ENCODE peak calls at places on chromosomes 12 and 14, in ten cellular contexts. M is fibroblast of lung, I is kidney, W is suprapubic skin, K is astrocyte of the spinal cord, U is prostate gland, Y is thoracic aorta, Z is lower lobe of right lung, D is heart right ventricle, Q is GM23338. A is an unnamed sample.
A peak's percentile ranks its signal among the peaks of the same experiment; 100 is the strongest.

GRCh38 chr12:110199360-110200123 is 75.4 kb downstream of the IFT81 start:
- DNase-seq in D (no peak), W (no peak), I (no peak), K (peak; percentile 85), M (peak; percentile 65), Q (peak; percentile 65), U (no peak), Y (no peak), Z (no peak), A (peak; percentile 60)

GRCh38 chr12:17579148-17580026 is 510.6 kb downstream of the RERGL start:
- DNase-seq in W (no peak), I (no peak), K (no peak), Y (no peak), Q (peak; percentile 24), U (no peak), D (no peak), M (no peak), Z (no peak), A (no peak)

GRCh38 chr12:32024884-32025599 is 65.8 kb downstream of the RESF1 start:
- DNase-seq in K (no peak), U (no peak), Y (no peak), M (no peak), Q (no peak), D (no peak), I (no peak), Z (no peak), W (peak; percentile 15), A (no peak)

GRCh38 chr14:95445676-95446075 is 70.8 kb downstream of the SYNE3 start:
- DNase-seq in K (no peak), D (no peak), Q (no peak), I (no peak), U (no peak), M (no peak), W (no peak), Z (no peak), Y (no peak), A (no peak)

GRCh38 chr14:90393966-90394365 is 2.9 kb upstream of the CALM1 start:
- DNase-seq in M (no peak), K (no peak), I (no peak), Q (no peak), W (no peak), Y (no peak), U (no peak), Z (no peak), D (no peak), A (no peak)

GRCh38 chr12:72271741-72272661 is at the start of gene TRHDE:
- DNase-seq in I (peak; percentile 80), Y (no peak), K (peak; percentile 76), W (peak; percentile 78), Q (peak; percentile 86), U (no peak), Z (peak; percentile 68), M (peak; percentile 71), D (peak; percentile 23), A (peak; percentile 47)

GRCh38 chr12:50390284-50390683 is 6.1 kb downstream of the FAM186A start:
- DNase-seq in I (no peak), D (no peak), Y (no peak), W (no peak), K (peak; percentile 82), Z (no peak), Q (no peak), M (peak; percentile 73), U (no peak), A (peak; percentile 95)

GRCh38 chr12:105270671-105271255 is 34.8 kb upstream of the APPL2 start:
- DNase-seq in Y (no peak), I (no peak), U (no peak), Q (no peak), K (no peak), M (no peak), D (no peak), W (no peak), Z (no peak), A (no peak)

GRCh38 chr12:130787445-130788410 is 51.3 kb downstream of the STX2 start:
- DNase-seq in W (no peak), D (no peak), K (peak; percentile 76), Y (no peak), U (no peak), M (peak; percentile 49), Q (peak; percentile 79), I (no peak), Z (no peak), A (no peak)

GRCh38 chr12:114668151-114668891 is 15.7 kb downstream of the TBX3 start:
- DNase-seq in D (peak; percentile 81), W (peak; percentile 92), Y (peak; percentile 19), K (peak; percentile 86), Z (peak; percentile 73), Q (peak; percentile 93), I (peak; percentile 91), U (peak; percentile 94), M (peak; percentile 84), A (peak; percentile 79)

GRCh38 chr12:64088431-64089349 is 133.4 kb downstream of the KICS2 start:
- DNase-seq in M (peak; percentile 92), W (no peak), U (peak; percentile 71), D (no peak), Y (no peak), K (peak; percentile 93), I (no peak), Q (peak; percentile 75), Z (no peak), A (peak; percentile 94)

GRCh38 chr14:34718750-34719304 is 4.4 kb upstream of the CFL2 start:
- DNase-seq in M (peak; percentile 49), Z (no peak), D (no peak), K (peak; percentile 9), Y (no peak), Q (no peak), U (no peak), I (no peak), W (no peak), A (peak; percentile 67)

GRCh38 chr12:117790198-117790597 is 178.6 kb downstream of the KSR2 start:
- DNase-seq in D (no peak), W (no peak), M (no peak), K (no peak), U (no peak), Q (peak; percentile 67), I (no peak), Z (no peak), Y (no peak), A (no peak)

GRCh38 chr12:27083861-27084271 is 1.5 kb upstream of the C12orf71 start:
- DNase-seq in Y (no peak), U (no peak), Z (no peak), Q (peak; percentile 74), I (no peak), D (no peak), W (no peak), M (peak; percentile 80), K (peak; percentile 67), A (peak; percentile 71)

GRCh38 chr14:23056956-23057756 is at the start of gene CDH24:
- DNase-seq in U (peak; percentile 70), I (peak; percentile 89), W (peak; percentile 86), D (peak; percentile 76), M (peak; percentile 58), Q (peak; percentile 86), K (peak; percentile 68), Z (peak; percentile 79), Y (no peak), A (peak; percentile 55)

GRCh38 chr12:122106891-122107660 is 28.5 kb downstream of the MLXIP start:
- DNase-seq in M (peak; percentile 37), Y (no peak), Q (no peak), D (peak; percentile 60), I (no peak), U (no peak), W (no peak), K (peak; percentile 86), Z (peak; percentile 87), A (peak; percentile 68)

GRCh38 chr14:99415496-99416281 is 65.0 kb downstream of the SETD3 start:
- DNase-seq in I (no peak), M (peak; percentile 85), W (no peak), Y (no peak), K (peak; percentile 83), U (peak; percentile 51), Z (no peak), D (no peak), Q (peak; percentile 92), A (peak; percentile 85)

GRCh38 chr12:100138048-100138907 is 4.4 kb downstream of the BLTP3B start:
- DNase-seq in U (no peak), K (peak; percentile 36), Y (no peak), M (peak; percentile 28), Q (no peak), D (no peak), I (no peak), Z (no peak), W (no peak), A (peak; percentile 18)
- TF ChIP-seq CTCF in U (peak; percentile 14), K (peak; percentile 51), Y (no peak), M (peak; percentile 23), Q (peak; percentile 45), D (peak; percentile 46), I (peak; percentile 9), Z (no peak), W (no peak), A (peak; percentile 51)

GRCh38 chr14:61703342-61704129 is 8.2 kb downstream of the HIF1A start:
- DNase-seq in Q (no peak), D (no peak), W (no peak), U (no peak), M (no peak), Z (no peak), K (peak; percentile 9), Y (no peak), I (no peak), A (no peak)

GRCh38 chr14:61706096-61706690 is 10.9 kb downstream of the HIF1A start:
- DNase-seq in I (no peak), U (no peak), D (no peak), W (no peak), Z (no peak), M (no peak), K (peak; percentile 24), Q (no peak), Y (no peak), A (no peak)

GRCh38 chr14:61705017-61705416 is 9.7 kb downstream of the HIF1A start:
- DNase-seq in I (no peak), K (peak; percentile 7), W (no peak), Y (no peak), U (no peak), Z (no peak), M (no peak), Q (no peak), D (no peak), A (no peak)

GRCh38 chr14:61701946-61702345 is 6.6 kb downstream of the HIF1A start:
- DNase-seq in I (no peak), D (no peak), M (no peak), K (peak; percentile 22), Z (no peak), Q (no peak), U (no peak), W (no peak), Y (no peak), A (no peak)

GRCh38 chr14:61704554-61704953 is 9.2 kb downstream of the HIF1A start:
- DNase-seq in I (no peak), U (no peak), D (no peak), W (no peak), M (no peak), Z (no peak), K (peak; percentile 39), Y (no peak), Q (no peak), A (no peak)
- H3K4me3 ChIP-seq in I (no peak overlapping the region), U (no peak overlapping the region), D (no peak overlapping the region), W (no peak overlapping the region), M (no peak overlapping the region), Z (no peak overlapping the region), K (no peak overlapping the region), Y (no peak overlapping the region), Q (no peak overlapping the region), A (no peak overlapping the region)

GRCh38 chr12:20716037-20716436 is 20.9 kb downstream of the SLCO1C1 start:
- DNase-seq in Q (peak; percentile 80), M (no peak), K (no peak), Y (no peak), I (no peak), D (no peak), U (no peak), Z (no peak), W (no peak), A (no peak)
- TF ChIP-seq CTCF in Q (peak; percentile 60), M (no peak), K (no peak), Y (no peak), I (no peak), D (no peak), U (peak; percentile 11), Z (no peak), W (no peak), A (no peak)

GRCh38 chr12:29640589-29641345 is 143.0 kb downstream of the TMTC1 start:
- DNase-seq in W (no peak), D (peak; percentile 40), Z (no peak), K (peak; percentile 31), Y (no peak), U (no peak), I (no peak), M (peak; percentile 61), Q (peak; percentile 19), A (no peak)
- H3K4me3 ChIP-seq in W (no peak overlapping the region), D (no peak overlapping the region), Z (no peak overlapping the region), K (no peak overlapping the region), Y (peak overlapping the region; percentile 59), U (no peak overlapping the region), I (no peak overlapping the region), M (no peak overlapping the region), Q (no peak overlapping the region), A (no peak overlapping the region)